ENCODE peak calls at places on chromosomes 2 and 18, in four cellular contexts. Y is A549, T is mesendoderm, E is PC-9. M is an unnamed sample.

GRCh38 chr2:28457237-28457636 is 38.6 kb upstream of the PLB1 start:
- DNase-seq in E (no peak), T (peak), Y (no peak), M (peak)

GRCh38 chr2:131040661-131041401 is 52.4 kb downstream of the FAM168B start:
- DNase-seq in Y (no peak), T (peak), E (no peak), M (no peak)

GRCh38 chr2:45169339-45170190 is 160.3 kb upstream of the SIX2 start:
- DNase-seq in T (peak), E (peak), Y (peak), M (peak)

GRCh38 chr2:221571108-221571390 is 1.1 kb downstream of the EPHA4 start:
- DNase-seq in E (no peak), Y (no peak), T (no peak), M (no peak)

GRCh38 chr18:80010551-80010906 is 22.2 kb upstream of the TXNL4A start:
- DNase-seq in T (no peak), Y (no peak), E (no peak), M (no peak)

GRCh38 chr2:215435261-215435808 is 533 bp downstream of the FN1 start:
- DNase-seq in E (no peak), Y (peak), T (peak), M (peak)

GRCh38 chr2:202017940-202018339 is 15.7 kb upstream of the FZD7 start:
- DNase-seq in E (no peak), Y (no peak), T (no peak), M (no peak)

GRCh38 chr2:19623488-19623887 is 265.1 kb upstream of the OSR1 start:
- DNase-seq in Y (no peak), E (no peak), T (no peak), M (no peak)

GRCh38 chr2:207269021-207269420 is 103.3 kb upstream of the KLF7 start:
- DNase-seq in E (no peak), T (no peak), Y (no peak), M (no peak)

GRCh38 chr2:174667461-174667860 is 69.9 kb upstream of the WIPF1 start:
- DNase-seq in Y (no peak), E (peak), T (peak), M (peak)

GRCh38 chr2:54459037-54459441 is 2.9 kb downstream of the SPTBN1 start:
- DNase-seq in E (no peak), T (no peak), Y (no peak), M (no peak)

GRCh38 chr2:216720722-216721121 is 25.4 kb upstream of the IGFBP5 start:
- DNase-seq in E (no peak), T (no peak), Y (no peak), M (no peak)

GRCh38 chr2:3611611-3612010 is 16.7 kb downstream of the COLEC11 start:
- DNase-seq in E (no peak), T (no peak), Y (no peak), M (peak)

GRCh38 chr2:43518182-43518581 is 77.7 kb downstream of the THADA start:
- DNase-seq in Y (no peak), T (no peak), E (no peak), M (no peak)

GRCh38 chr2:205972113-205972512 is 113.9 kb downstream of the INO80D start:
- DNase-seq in T (no peak), E (no peak), Y (no peak), M (no peak)

GRCh38 chr2:62410926-62411456 is 95.0 kb downstream of the TMEM17 start:
- DNase-seq in Y (no peak), T (peak), E (no peak), M (no peak)

GRCh38 chr18:61085751-61086150 is 247.5 kb upstream of the CDH20 start:
- DNase-seq in Y (no peak), T (peak), E (no peak), M (no peak)

GRCh38 chr2:37625781-37626548 is 45.5 kb downstream of the CDC42EP3 start:
- DNase-seq in T (no peak), E (no peak), Y (no peak), M (no peak)
- H3K4me2 ChIP-seq in T (no peak), E (no peak), Y (no peak), M (no peak)

GRCh38 chr2:74148457-74149248 is 941 bp upstream of the BOLA3 start:
- DNase-seq in E (no peak), T (no peak), Y (no peak), M (no peak)
- H3K4me2 ChIP-seq in E (no peak), T (peak), Y (peak), M (peak)

GRCh38 chr2:237874585-237875161 is 15.2 kb downstream of the RAMP1 start:
- DNase-seq in Y (peak), E (peak), T (no peak), M (no peak)
- H3K4me2 ChIP-seq in Y (peak), E (peak), T (no peak), M (no peak)

GRCh38 chr2:111634995-111635538 is 248.9 kb downstream of the ANAPC1 start:
- DNase-seq in T (no peak), E (no peak), Y (no peak), M (no peak)

GRCh38 chr2:111633643-111634042 is 250.3 kb downstream of the ANAPC1 start:
- DNase-seq in T (no peak), E (no peak), Y (no peak), M (no peak)

GRCh38 chr2:111632661-111633060 is 251.3 kb downstream of the ANAPC1 start:
- DNase-seq in E (no peak), T (peak), Y (no peak), M (no peak)

GRCh38 chr2:111634050-111634784 is 249.8 kb downstream of the ANAPC1 start:
- DNase-seq in Y (no peak), T (no peak), E (no peak), M (no peak)

DNA sequence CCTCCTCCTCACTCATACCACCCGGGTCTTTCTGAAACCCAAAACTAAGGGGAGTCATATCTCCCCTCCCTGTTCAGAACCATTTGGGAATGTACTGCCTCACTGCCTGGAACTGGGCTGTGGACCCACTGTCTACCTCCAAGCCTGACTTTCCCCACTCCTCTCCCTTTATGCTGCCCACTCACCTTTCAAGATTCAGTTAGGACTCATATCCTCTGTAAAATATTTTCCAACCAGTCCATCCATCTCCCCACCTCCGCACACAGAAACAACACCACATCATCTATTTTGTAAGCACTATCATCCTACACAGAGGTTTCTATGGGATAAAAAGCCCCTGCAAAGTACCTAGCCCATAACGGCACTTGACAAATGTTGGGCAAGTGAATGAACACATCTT is 250.9 kb downstream of the ANAPC1 start:
- DNase-seq in E (no peak), T (no peak), Y (no peak), M (no peak)
- H3K4me2 ChIP-seq in E (no peak), T (no peak), Y (no peak), M (no peak)

GRCh38 chr2:200288670-200289429 is 17.6 kb upstream of the SPATS2L start:
- DNase-seq in Y (no peak), E (no peak), T (no peak), M (no peak)
- H3K4me2 ChIP-seq in Y (no peak), E (peak), T (no peak), M (no peak)

DNA sequence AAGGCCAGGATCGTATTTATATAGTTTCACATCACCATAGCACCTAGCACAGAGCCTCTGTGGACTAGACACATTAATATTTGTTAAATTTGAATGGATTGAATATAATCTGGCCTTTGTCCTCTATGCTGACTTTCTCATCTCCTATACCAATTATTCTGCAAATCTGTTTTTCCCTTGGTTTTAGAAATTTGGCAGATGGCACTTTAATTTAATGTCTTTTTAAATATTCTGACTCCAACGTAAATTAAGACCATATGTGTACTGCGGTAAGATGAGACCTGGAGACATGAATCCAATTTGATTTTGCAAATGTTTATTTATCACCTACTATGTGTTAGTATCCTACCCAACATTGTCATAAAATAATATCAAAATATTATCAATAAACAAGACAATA is 1281.9 kb upstream of the PIK3C3 start:
- DNase-seq in T (no peak), E (no peak), Y (no peak), M (no peak)
- H3K4me2 ChIP-seq in T (no peak), E (no peak), Y (no peak), M (no peak)

GRCh38 chr2:159000072-159000471 is 31.6 kb downstream of the TANC1 start:
- DNase-seq in E (no peak), Y (no peak), T (no peak), M (no peak)

GRCh38 chr2:158996378-158996993 is 28.0 kb downstream of the TANC1 start:
- DNase-seq in E (no peak), T (no peak), Y (no peak), M (no peak)

GRCh38 chr2:158998486-158999248 is 30.2 kb downstream of the TANC1 start:
- DNase-seq in E (no peak), Y (no peak), T (no peak), M (no peak)

GRCh38 chr2:158997037-158997785 is 28.8 kb downstream of the TANC1 start:
- DNase-seq in T (no peak), Y (no peak), E (no peak), M (no peak)

GRCh38 chr2:158999458-158999857 is 31.0 kb downstream of the TANC1 start:
- DNase-seq in T (no peak), Y (no peak), E (no peak), M (no peak)
- H3K4me2 ChIP-seq in T (no peak), Y (peak), E (no peak), M (no peak)

GRCh38 chr2:229601396-229601795 is 113.0 kb downstream of the DNER start:
- DNase-seq in T (no peak), E (no peak), Y (no peak), M (no peak)
- H3K4me2 ChIP-seq in T (no peak), E (peak), Y (no peak), M (no peak)

GRCh38 chr2:100877555-100877954 is 57.6 kb downstream of the NPAS2 start:
- DNase-seq in T (no peak), Y (no peak), E (no peak), M (no peak)
- H3K4me2 ChIP-seq in T (no peak), Y (peak), E (no peak), M (no peak)

M was measured in neural progenitor cell.